ENCODE peak calls at places on chromosomes 13 and 19, in eight cellular contexts. J, K, G, Q, N, Y, F and R are unnamed samples.

GRCh38 chr19:39506944-39507714 is 7.8 kb upstream of the SELENOV start:
- DNase-seq in J (peak), K (peak), G (peak), Q (peak), N (peak), Y (peak), F (no peak), R (no peak)

GRCh38 chr13:60933638-60934037 is 482.0 kb downstream of the PCDH20 start:
- DNase-seq in J (no peak), K (no peak), G (no peak), Q (no peak), N (no peak), Y (no peak), F (no peak), R (no peak)

GRCh38 chr19:23817519-23817918 is 58.8 kb upstream of the ZNF681 start:
- DNase-seq in J (peak), K (peak), G (peak), Q (no peak), N (no peak), Y (no peak), F (no peak), R (no peak)

GRCh38 chr13:39451301-39451700 is 151.7 kb downstream of the LHFPL6 start:
- DNase-seq in J (peak), K (peak), G (no peak), Q (no peak), N (no peak), Y (no peak), F (no peak), R (peak)

GRCh38 chr13:33508060-33508459 is 222.5 kb upstream of the STARD13 start:
- DNase-seq in J (no peak), K (no peak), G (no peak), Q (no peak), N (no peak), Y (no peak), F (no peak), R (no peak)

GRCh38 chr19:6773323-6773931 is 919 bp downstream of the VAV1 start:
- DNase-seq in J (no peak), K (no peak), G (peak), Q (peak), N (no peak), Y (no peak), F (no peak), R (no peak)

GRCh38 chr19:43699506-43700367 is 16.1 kb upstream of the IRGC start:
- DNase-seq in J (peak), K (peak), G (no peak), Q (no peak), N (no peak), Y (peak), F (no peak), R (no peak)

GRCh38 chr13:39350461-39350881 is 252.5 kb downstream of the LHFPL6 start:
- DNase-seq in J (no peak), K (no peak), G (no peak), Q (no peak), N (no peak), Y (no peak), F (no peak), R (no peak)

GRCh38 chr19:33778089-33778791 is 18.4 kb upstream of the KCTD15 start:
- DNase-seq in J (peak), K (peak), G (peak), Q (peak), N (no peak), Y (peak), F (peak), R (peak)

GRCh38 chr13:40453666-40454030 is 212.8 kb downstream of the FOXO1 start:
- DNase-seq in J (no peak), K (no peak), G (no peak), Q (no peak), N (no peak), Y (no peak), F (no peak), R (no peak)

GRCh38 chr13:96817336-96817941 is 176.8 kb downstream of the OXGR1 start:
- DNase-seq in J (peak), K (peak), G (no peak), Q (no peak), N (peak), Y (no peak), F (no peak), R (no peak)

GRCh38 chr13:31765441-31765840 is 26.1 kb downstream of the RXFP2 start:
- DNase-seq in J (peak), K (no peak), G (no peak), Q (no peak), N (peak), Y (no peak), F (no peak), R (no peak)

GRCh38 chr13:40863723-40864122 is 74.3 kb downstream of the SLC25A15 start:
- DNase-seq in J (no peak), K (no peak), G (no peak), Q (no peak), N (no peak), Y (no peak), F (no peak), R (no peak)

GRCh38 chr13:112516218-112516617 is 71.7 kb downstream of the TUBGCP3 start:
- DNase-seq in J (no peak), K (no peak), G (no peak), Q (no peak), N (no peak), Y (no peak), F (no peak), R (no peak)

GRCh38 chr13:29402168-29402621 is 193.3 kb downstream of the SLC7A1 start:
- DNase-seq in J (peak), K (no peak), G (no peak), Q (no peak), N (peak), Y (no peak), F (no peak), R (peak)

GRCh38 chr19:43624933-43625332 is 5.5 kb upstream of the ZNF428 start:
- DNase-seq in J (peak), K (no peak), G (peak), Q (peak), N (no peak), Y (no peak), F (no peak), R (no peak)

GRCh38 chr19:57419439-57419838 is 8.5 kb downstream of the ZNF17 start:
- DNase-seq in J (no peak), K (no peak), G (no peak), Q (no peak), N (no peak), Y (peak), F (no peak), R (no peak)

GRCh38 chr13:50161052-50161451 is 145.8 kb downstream of the KCNRG start:
- DNase-seq in J (peak), K (no peak), G (no peak), Q (no peak), N (no peak), Y (no peak), F (peak), R (no peak)

GRCh38 chr19:16117594-16118033 is 5.9 kb downstream of the RAB8A start:
- DNase-seq in J (no peak), K (no peak), G (no peak), Q (no peak), N (no peak), Y (no peak), F (no peak), R (no peak)

GRCh38 chr19:50178859-50179537 is 15.9 kb upstream of the IZUMO2 start:
- DNase-seq in J (no peak), K (no peak), G (no peak), Q (no peak), N (peak), Y (no peak), F (no peak), R (no peak)

GRCh38 chr19:1526979-1527649 is 3.2 kb downstream of the PLK5 start:
- DNase-seq in J (no peak), K (no peak), G (no peak), Q (no peak), N (no peak), Y (no peak), F (no peak), R (no peak)

GRCh38 chr19:6453951-6454565 is 5.5 kb downstream of the SLC25A23 start:
- DNase-seq in J (no peak), K (no peak), G (no peak), Q (no peak), N (no peak), Y (no peak), F (no peak), R (no peak)

GRCh38 chr13:50685491-50685890 is 158.0 kb downstream of the DLEU7 start:
- DNase-seq in J (peak), K (peak), G (no peak), Q (no peak), N (no peak), Y (no peak), F (no peak), R (no peak)

GRCh38 chr13:93249259-93249917 is 22.8 kb downstream of the GPC6 start:
- DNase-seq in J (peak), K (no peak), G (no peak), Q (no peak), N (no peak), Y (no peak), F (no peak), R (peak)

GRCh38 chr19:1874554-1875185 is 10.6 kb downstream of the ABHD17A start:
- DNase-seq in J (no peak), K (peak), G (no peak), Q (no peak), N (no peak), Y (no peak), F (no peak), R (peak)

GRCh38 chr19:7417671-7418324 is 69.1 kb downstream of the ARHGEF18 start:
- DNase-seq in J (no peak), K (no peak), G (no peak), Q (no peak), N (no peak), Y (no peak), F (no peak), R (no peak)

GRCh38 chr19:51916167-51916566 is 11.1 kb upstream of the ZNF613 start:
- DNase-seq in J (no peak), K (no peak), G (no peak), Q (no peak), N (no peak), Y (no peak), F (no peak), R (no peak)

GRCh38 chr19:459724-460511 is 915 bp downstream of the SHC2 start:
- DNase-seq in J (peak), K (peak), G (no peak), Q (no peak), N (no peak), Y (peak), F (no peak), R (peak)

GRCh38 chr13:50989476-50989875 is 79.9 kb downstream of the RNASEH2B start:
- DNase-seq in J (peak), K (no peak), G (no peak), Q (no peak), N (no peak), Y (no peak), F (no peak), R (no peak)

GRCh38 chr13:24159362-24159761 is 1.2 kb upstream of the SPATA13 start:
- DNase-seq in J (no peak), K (no peak), G (no peak), Q (no peak), N (no peak), Y (no peak), F (no peak), R (no peak)

GRCh38 chr13:90839061-90839460 is 508.4 kb upstream of the MIR17HG start:
- DNase-seq in J (no peak), K (no peak), G (no peak), Q (no peak), N (no peak), Y (no peak), F (no peak), R (no peak)